ENCODE peak calls at places on chromosome 2, in four cellular contexts. D is HFFc6, L is progenitor cell of endocrine pancreas, A is neural crest cell. V is an unnamed sample.

GRCh38 chr2:1728821-1729220 is 15.5 kb downstream of the PXDN start:
- DNase-seq in D (no peak), L (no peak), A (no peak), V (no peak)

GRCh38 chr2:131016826-131017596 is 76.2 kb downstream of the FAM168B start:
- DNase-seq in D (peak), L (no peak), A (no peak), V (no peak)

GRCh38 chr2:207902822-207903221 is 122.5 kb downstream of the PLEKHM3 start:
- DNase-seq in D (no peak), L (no peak), A (no peak), V (no peak)

GRCh38 chr2:30665761-30666306 is 141.4 kb downstream of the CAPN13 start:
- DNase-seq in D (no peak), L (no peak), A (no peak), V (no peak)

GRCh38 chr2:221572180-221572820 is at the start of gene EPHA4:
- DNase-seq in D (peak), L (peak), A (peak), V (peak)

GRCh38 chr2:151380617-151381235 is 23.3 kb downstream of the TNFAIP6 start:
- DNase-seq in D (no peak), L (no peak), A (no peak), V (no peak)

GRCh38 chr2:10654069-10654468 is 35.7 kb downstream of the NOL10 start:
- DNase-seq in D (peak), L (no peak), A (no peak), V (no peak)

GRCh38 chr2:205768815-205769493 is 86.7 kb downstream of the NRP2 start:
- DNase-seq in D (no peak), L (no peak), A (no peak), V (no peak)

GRCh38 chr2:180225118-180225517 is 218.0 kb upstream of the CWC22 start:
- DNase-seq in D (no peak), L (no peak), A (no peak), V (no peak)

GRCh38 chr2:174971868-174972781 is 33.1 kb downstream of the CHN1 start:
- DNase-seq in D (peak), L (no peak), A (no peak), V (no peak)

GRCh38 chr2:20042531-20042930 is 8.9 kb downstream of the LAPTM4A start:
- DNase-seq in D (no peak), L (no peak), A (no peak), V (no peak)

GRCh38 chr2:38556007-38556801 is 46.5 kb downstream of the HNRNPLL start:
- DNase-seq in D (no peak), L (no peak), A (no peak), V (no peak)

GRCh38 chr2:38557217-38557616 is 45.5 kb downstream of the HNRNPLL start:
- DNase-seq in D (no peak), L (no peak), A (no peak), V (no peak)

GRCh38 chr2:38553554-38553953 is 49.2 kb downstream of the HNRNPLL start:
- DNase-seq in D (no peak), L (no peak), A (no peak), V (no peak)

GRCh38 chr2:38552259-38552658 is 50.5 kb downstream of the HNRNPLL start:
- DNase-seq in D (no peak), L (no peak), A (no peak), V (no peak)

GRCh38 chr2:38554973-38555595 is 47.6 kb downstream of the HNRNPLL start:
- DNase-seq in D (peak), L (no peak), A (no peak), V (no peak)
- TF ChIP-seq CTCF in D (peak), L (peak), A (peak), V (peak)

GRCh38 chr2:43136011-43136799 is 90.2 kb downstream of the ZFP36L2 start:
- DNase-seq in D (no peak), L (no peak), A (no peak), V (no peak)
- TF ChIP-seq CTCF in D (no peak), L (no peak), A (no peak), V (no peak)

GRCh38 chr2:237085261-237086221 is at the start of gene COPS8:
- DNase-seq in D (peak), L (peak), A (peak), V (peak)
- TF ChIP-seq CTCF in D (peak), L (peak), A (no peak), V (no peak)

GRCh38 chr2:90209806-90210205 is 1518.3 kb downstream of the RPIA start:
- DNase-seq in D (no peak), L (no peak), A (no peak), V (no peak)

GRCh38 chr2:90209009-90209408 is 1517.5 kb downstream of the RPIA start:
- DNase-seq in D (no peak), L (no peak), A (no peak), V (no peak)

DNA sequence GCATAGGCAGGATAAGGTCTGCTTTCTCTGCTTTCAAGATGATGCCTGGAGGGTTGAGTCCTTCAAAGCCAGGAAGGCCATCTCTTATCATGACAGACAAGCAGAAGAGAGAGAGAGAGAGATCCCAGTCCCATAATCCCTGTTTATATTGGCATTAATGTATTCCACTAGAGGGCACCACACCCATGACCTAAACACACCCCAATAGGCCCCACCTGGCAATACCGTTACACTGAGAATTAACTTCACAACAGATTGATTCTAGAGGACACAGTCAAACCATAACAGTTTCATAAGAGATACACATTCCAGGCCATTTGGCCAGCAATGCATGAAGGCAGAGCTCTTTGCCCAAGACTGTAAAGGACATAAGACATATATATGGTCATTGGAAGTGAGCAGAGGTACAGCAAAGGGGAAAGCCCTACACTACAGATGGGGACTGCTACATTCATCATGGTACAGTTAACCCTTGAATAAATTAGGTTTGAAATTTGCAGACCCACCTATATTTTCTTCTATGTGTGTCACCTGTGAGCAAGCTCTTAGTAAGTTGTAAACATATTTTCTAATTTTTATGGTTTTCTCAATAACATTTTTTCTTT is 1516.1 kb downstream of the RPIA start:
- DNase-seq in D (no peak), L (no peak), A (no peak), V (no peak)
- TF ChIP-seq CTCF in D (peak), L (peak), A (no peak), V (no peak)

V was measured in mesothelial cell of epicardium.